ENCODE peak calls at places on chromosome 7, in six cellular contexts. S is HCT116; Y is tibial artery; M is IMR-90; C is CD8-positive, alpha-beta T cell; V is astrocyte of the spinal cord. G is an unnamed sample.

GRCh38 chr7:136139392-136139791 is 162.2 kb upstream of the MTPN start:
- DNase-seq in S (no peak), Y (no peak), M (no peak), C (no peak), V (no peak), G (no peak)

GRCh38 chr7:134155220-134155619 is 28.1 kb downstream of the LRGUK start:
- DNase-seq in S (no peak), Y (no peak), M (no peak), C (no peak), V (no peak), G (no peak)

GRCh38 chr7:32223071-32223650 is 153.0 kb upstream of the PDE1C start:
- DNase-seq in S (no peak), Y (no peak), M (no peak), C (no peak), V (no peak), G (no peak)

GRCh38 chr7:67823345-67823744 is 826.7 kb downstream of the TYW1 start:
- DNase-seq in S (no peak), Y (no peak), M (no peak), C (no peak), V (peak; percentile 9), G (no peak)

GRCh38 chr7:137539111-137539715 is 195.7 kb upstream of the PTN start:
- DNase-seq in S (no peak), Y (no peak), M (peak; percentile 94), C (no peak), V (peak; percentile 92), G (peak; percentile 66)

GRCh38 chr7:19410096-19410495 is 264.9 kb upstream of the FERD3L start:
- DNase-seq in S (no peak), Y (no peak), M (peak; percentile 50), C (no peak), V (no peak), G (no peak)

GRCh38 chr7:83514977-83515376 is 134.0 kb downstream of the SEMA3E start:
- DNase-seq in S (no peak), Y (no peak), M (no peak), C (no peak), V (no peak), G (no peak)

GRCh38 chr7:26863504-26864308 is 684 bp downstream of the SKAP2 start:
- DNase-seq in S (peak; percentile 18), Y (no peak), M (peak; percentile 52), C (peak; percentile 18), V (peak; percentile 55), G (no peak)

GRCh38 chr7:12941512-12941911 is 254.1 kb downstream of the ARL4A start:
- DNase-seq in S (no peak), Y (no peak), M (no peak), C (no peak), V (no peak), G (no peak)

GRCh38 chr7:18064242-18064838 is 36.7 kb upstream of the PRPS1L1 start:
- DNase-seq in S (no peak), Y (no peak), M (no peak), C (no peak), V (no peak), G (no peak)

GRCh38 chr7:151829707-151830106 is 47.2 kb downstream of the PRKAG2 start:
- DNase-seq in S (no peak), Y (no peak), M (no peak), C (no peak), V (no peak), G (no peak)

GRCh38 chr7:71739520-71740195 is 607.7 kb downstream of the GALNT17 start:
- DNase-seq in S (no peak), Y (no peak), M (no peak), C (no peak), V (no peak), G (no peak)

GRCh38 chr7:15015545-15016314 is 113.2 kb upstream of the DGKB start:
- DNase-seq in S (peak; percentile 87), Y (no peak), M (peak; percentile 49), C (no peak), V (peak; percentile 76), G (peak; percentile 76)

GRCh38 chr7:112150823-112151641 is 55.2 kb downstream of the DOCK4 start:
- DNase-seq in S (no peak), Y (no peak), M (peak; percentile 18), C (no peak), V (peak; percentile 40), G (no peak)

GRCh38 chr7:132337450-132338080 is 238.7 kb downstream of the PLXNA4 start:
- DNase-seq in S (no peak), Y (no peak), M (no peak), C (no peak), V (no peak), G (no peak)

GRCh38 chr7:33722383-33723096 is 182.8 kb upstream of the BMPER start:
- DNase-seq in S (peak; percentile 29), Y (peak; percentile 83), M (peak; percentile 80), C (no peak), V (peak; percentile 44), G (no peak)

GRCh38 chr7:157046681-157047080 is 36.2 kb upstream of the MNX1 start:
- DNase-seq in S (no peak), Y (no peak), M (peak; percentile 81), C (no peak), V (peak; percentile 33), G (peak; percentile 26)

GRCh38 chr7:99791667-99792356 is 7.8 kb upstream of the CYP3A4 start:
- DNase-seq in S (no peak), Y (no peak), M (no peak), C (no peak), V (no peak), G (no peak)

GRCh38 chr7:112411186-112411795 is 39.0 kb upstream of the IFRD1 start:
- DNase-seq in S (no peak), Y (no peak), M (peak; percentile 62), C (no peak), V (peak; percentile 56), G (peak; percentile 43)

GRCh38 chr7:79497728-79498127 is 44.3 kb upstream of the MAGI2 start:
- DNase-seq in S (no peak), Y (no peak), M (no peak), C (no peak), V (no peak), G (no peak)

GRCh38 chr7:65264258-65264657 is 109.4 kb upstream of the ZNF92 start:
- DNase-seq in S (no peak), Y (no peak), M (no peak), C (no peak), V (no peak), G (no peak)

GRCh38 chr7:25857376-25858067 is 294.5 kb upstream of the NFE2L3 start:
- DNase-seq in S (no peak), Y (peak; percentile 73), M (peak; percentile 55), C (no peak), V (no peak), G (no peak)
- H3K4me3 ChIP-seq in S (peak overlapping the region; percentile 58), Y (peak overlapping the region; percentile 62), M (peak overlapping the region; percentile 57), C (peak overlapping the region; percentile 35), V (peak overlapping the region; percentile 55), G (peak overlapping the region; percentile 38)

GRCh38 chr7:143321734-143322133 is 5.8 kb downstream of the CLCN1 start:
- DNase-seq in S (no peak), Y (no peak), M (no peak), C (no peak), V (no peak), G (no peak)
- TF ChIP-seq CTCF in S (peak; percentile 49), Y (no peak), M (no peak), C (no peak), V (peak; percentile 8), G (no peak)

DNA sequence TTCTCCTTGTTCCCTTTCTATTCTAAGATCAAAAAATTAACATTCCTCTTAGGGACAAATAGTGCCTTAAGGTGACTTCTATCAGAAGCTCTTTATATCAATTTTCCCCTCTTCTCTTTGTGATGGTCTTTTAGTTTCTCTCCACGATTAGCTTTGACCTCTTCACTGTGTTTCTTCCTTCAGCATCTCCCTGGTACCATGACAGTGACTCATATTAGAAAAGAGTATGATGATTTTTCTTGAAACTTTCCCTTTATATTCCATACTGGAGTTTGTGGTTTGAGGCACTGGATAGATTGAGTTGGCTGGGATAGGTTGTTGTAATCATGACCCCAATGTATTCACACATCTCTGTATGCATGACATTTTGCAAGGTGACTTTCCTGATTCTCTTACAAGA is 335.6 kb upstream of the GLI3 start:
- DNase-seq in S (no peak), Y (no peak), M (no peak), C (no peak), V (no peak), G (no peak)
- H3K4me3 ChIP-seq in S (no peak overlapping the region), Y (no peak overlapping the region), M (no peak overlapping the region), C (no peak overlapping the region), V (no peak overlapping the region), G (no peak overlapping the region)

GRCh38 chr7:86914468-86915054 is 144.9 kb downstream of the ELAPOR2 start:
- DNase-seq in S (no peak), Y (no peak), M (peak; percentile 7), C (no peak), V (peak; percentile 19), G (no peak)
- TF ChIP-seq CTCF in S (peak; percentile 53), Y (peak; percentile 23), M (peak; percentile 42), C (peak; percentile 56), V (peak; percentile 53), G (peak; percentile 42)

GRCh38 chr7:70681111-70681846 is 450.7 kb upstream of the GALNT17 start:
- DNase-seq in S (no peak), Y (no peak), M (no peak), C (no peak), V (no peak), G (no peak)
- H3K4me3 ChIP-seq in S (no peak overlapping the region), Y (no peak overlapping the region), M (no peak overlapping the region), C (peak overlapping the region; percentile 20), V (no peak overlapping the region), G (no peak overlapping the region)

GRCh38 chr7:11207565-11207964 is 233.9 kb downstream of the PHF14 start:
- DNase-seq in S (no peak), Y (no peak), M (no peak), C (no peak), V (no peak), G (no peak)
- TF ChIP-seq CTCF in S (no peak), Y (no peak), M (no peak), C (no peak), V (peak; percentile 4), G (no peak)

GRCh38 chr7:41700044-41700471 is 2.8 kb downstream of the INHBA start:
- DNase-seq in S (no peak), Y (no peak), M (peak; percentile 35), C (no peak), V (no peak), G (no peak)

GRCh38 chr7:41698726-41699125 is 4.2 kb downstream of the INHBA start:
- DNase-seq in S (no peak), Y (no peak), M (peak; percentile 85), C (no peak), V (peak; percentile 68), G (no peak)

GRCh38 chr7:41696323-41696916 is 6.5 kb downstream of the INHBA start:
- DNase-seq in S (peak; percentile 39), Y (peak; percentile 91), M (peak; percentile 88), C (no peak), V (peak; percentile 89), G (peak; percentile 53)

GRCh38 chr7:41699532-41699931 is 3.4 kb downstream of the INHBA start:
- DNase-seq in S (no peak), Y (no peak), M (peak; percentile 53), C (no peak), V (peak; percentile 52), G (no peak)

GRCh38 chr7:41698114-41698513 is 4.8 kb downstream of the INHBA start:
- DNase-seq in S (no peak), Y (no peak), M (peak; percentile 50), C (no peak), V (peak; percentile 38), G (no peak)
- H3K4me3 ChIP-seq in S (no peak overlapping the region), Y (peak overlapping the region; percentile 72), M (peak overlapping the region; percentile 91), C (no peak overlapping the region), V (peak overlapping the region; percentile 79), G (peak overlapping the region; percentile 48)

G was measured in astrocyte of the cerebellum.